ENCODE peak calls at places on chromosomes 4 and X, in eight cellular contexts. X is upper lobe of left lung, M is stomach, Z is H1, F is ovary, R is SK-N-SH, U is HepG2, D is esophagus muscularis mucosa. E is an unnamed sample.

GRCh38 chrX:9525511-9526248 is 60.8 kb downstream of the TBL1X start:
- DNase-seq in X (no peak), M (no peak), Z (no peak), F (no peak), R (no peak), U (no peak), D (no peak), E (no peak)

GRCh38 chr4:52657630-52658501 is 1.2 kb downstream of the USP46 start:
- DNase-seq in X (peak; percentile 17), M (peak; percentile 28), Z (peak; percentile 70), F (peak; percentile 33), R (peak; percentile 45), U (no peak), D (no peak), E (peak; percentile 10)

GRCh38 chrX:47749185-47749967 is 87.3 kb upstream of the ZNF81 start:
- DNase-seq in X (no peak), M (no peak), Z (no peak), F (peak; percentile 64), R (no peak), U (no peak), D (no peak), E (no peak)

GRCh38 chr4:49063670-49064069 is 77.6 kb downstream of the CWH43 start:
- DNase-seq in X (no peak), M (no peak), Z (no peak), F (no peak), R (no peak), U (no peak), D (no peak), E (no peak)

GRCh38 chrX:71911023-71911730 is 532 bp downstream of the NHSL2 start:
- DNase-seq in X (peak; percentile 85), M (no peak), Z (no peak), F (peak; percentile 9), R (peak; percentile 53), U (no peak), D (no peak), E (no peak)

GRCh38 chr4:67727124-67727850 is 26.3 kb upstream of the UBA6 start:
- DNase-seq in X (no peak), M (no peak), Z (no peak), F (no peak), R (no peak), U (no peak), D (no peak), E (no peak)

GRCh38 chrX:8030361-8030760 is 103.1 kb upstream of the PNPLA4 start:
- DNase-seq in X (no peak), M (no peak), Z (no peak), F (no peak), R (no peak), U (no peak), D (no peak), E (no peak)

GRCh38 chrX:69150294-69150960 is 14.8 kb downstream of the PJA1 start:
- DNase-seq in X (no peak), M (no peak), Z (no peak), F (no peak), R (peak; percentile 15), U (peak; percentile 30), D (peak; percentile 4), E (no peak)

GRCh38 chrX:118448273-118448783 is 47.3 kb upstream of the DOCK11 start:
- DNase-seq in X (no peak), M (no peak), Z (no peak), F (no peak), R (no peak), U (no peak), D (no peak), E (no peak)

GRCh38 chr4:152045781-152046571 is 285.2 kb upstream of the GATB start:
- DNase-seq in X (peak; percentile 87), M (peak; percentile 50), Z (peak; percentile 79), F (no peak), R (no peak), U (peak; percentile 4), D (peak; percentile 89), E (no peak)

GRCh38 chr4:48388504-48389154 is 47.3 kb downstream of the SLAIN2 start:
- DNase-seq in X (no peak), M (no peak), Z (no peak), F (no peak), R (no peak), U (no peak), D (no peak), E (no peak)

GRCh38 chr4:147981305-147981704 is 249.4 kb downstream of the ARHGAP10 start:
- DNase-seq in X (no peak), M (no peak), Z (no peak), F (no peak), R (no peak), U (no peak), D (no peak), E (no peak)

GRCh38 chr4:138092060-138092459 is 150.1 kb downstream of the SLC7A11 start:
- DNase-seq in X (no peak), M (no peak), Z (no peak), F (no peak), R (no peak), U (no peak), D (no peak), E (no peak)

GRCh38 chr4:128660361-128660964 is 149.0 kb upstream of the JADE1 start:
- DNase-seq in X (no peak), M (no peak), Z (no peak), F (peak; percentile 51), R (no peak), U (no peak), D (no peak), E (no peak)

GRCh38 chr4:3523146-3523627 is 9.0 kb downstream of the LRPAP1 start:
- DNase-seq in X (no peak), M (no peak), Z (no peak), F (no peak), R (no peak), U (no peak), D (no peak), E (no peak)

GRCh38 chrX:129825746-129826505 is 17.8 kb downstream of the ZDHHC9 start:
- DNase-seq in X (no peak), M (no peak), Z (no peak), F (no peak), R (no peak), U (peak; percentile 59), D (no peak), E (no peak)

GRCh38 chr4:181690498-181690897 is 552.7 kb upstream of the TENM3 start:
- DNase-seq in X (no peak), M (no peak), Z (no peak), F (no peak), R (no peak), U (no peak), D (no peak), E (no peak)

GRCh38 chrX:40307871-40308270 is 210.1 kb upstream of the BCOR start:
- DNase-seq in X (no peak), M (no peak), Z (no peak), F (no peak), R (no peak), U (no peak), D (no peak), E (no peak)

GRCh38 chrX:68743754-68744153 is 85.1 kb upstream of the EFNB1 start:
- DNase-seq in X (no peak), M (no peak), Z (no peak), F (no peak), R (no peak), U (no peak), D (no peak), E (no peak)

GRCh38 chrX:10833299-10834169 is 213.1 kb upstream of the MID1 start:
- DNase-seq in X (no peak), M (peak; percentile 58), Z (peak; percentile 10), F (peak; percentile 11), R (no peak), U (peak; percentile 10), D (no peak), E (no peak)

GRCh38 chr4:104493071-104493831 is 1.4 kb downstream of the CXXC4 start:
- DNase-seq in X (no peak), M (no peak), Z (no peak), F (no peak), R (peak; percentile 4), U (no peak), D (no peak), E (no peak)

GRCh38 chrX:20487227-20487626 is 220.5 kb upstream of the RPS6KA3 start:
- DNase-seq in X (no peak), M (no peak), Z (no peak), F (no peak), R (no peak), U (no peak), D (no peak), E (no peak)

GRCh38 chrX:1124531-1124930 is 87.9 kb downstream of the CRLF2 start:
- DNase-seq in X (no peak), M (no peak), Z (no peak), F (no peak), R (no peak), U (no peak), D (no peak), E (no peak)

GRCh38 chrX:134658002-134658401 is 269 bp downstream of the PLAC1 start:
- DNase-seq in X (no peak), M (no peak), Z (no peak), F (no peak), R (no peak), U (no peak), D (no peak), E (no peak)

GRCh38 chr4:145153904-145154298 is 26.5 kb downstream of the OTUD4 start:
- DNase-seq in X (no peak), M (no peak), Z (no peak), F (no peak), R (no peak), U (no peak), D (no peak), E (no peak)

GRCh38 chrX:55742649-55743048 is 25.1 kb downstream of the RRAGB start:
- DNase-seq in X (no peak), M (no peak), Z (no peak), F (no peak), R (no peak), U (no peak), D (no peak), E (no peak)
- H3K9me3 ChIP-seq in X (no peaks in the 10 kb centered on the region), M (no peaks in the 10 kb centered on the region), Z (no peaks in the 10 kb centered on the region), F (no peaks in the 10 kb centered on the region), R (no peaks in the 10 kb centered on the region), U (no peaks in the 10 kb centered on the region), D (no peaks in the 10 kb centered on the region), E (no peaks in the 10 kb centered on the region)

DNA sequence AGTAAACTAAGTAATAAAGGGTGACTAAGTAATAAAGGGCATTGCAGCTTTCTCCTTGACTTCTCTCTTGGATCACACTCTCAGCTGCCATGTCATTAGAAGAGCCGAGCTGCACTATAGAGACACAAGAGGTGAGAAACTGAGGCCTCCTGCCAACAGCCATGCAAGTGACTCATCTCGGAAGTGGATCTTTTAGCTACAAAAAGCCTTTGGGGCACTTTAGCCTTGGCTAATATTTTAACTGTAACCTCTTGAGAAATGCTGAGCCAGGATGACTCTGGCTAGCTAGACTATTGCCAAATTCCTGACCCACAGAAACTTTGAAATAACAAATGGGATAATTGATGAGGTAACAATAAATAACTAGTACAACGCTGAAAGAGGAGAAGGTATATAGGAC is 1.5 kb upstream of the NEIL3 start:
- DNase-seq in X (no peak), M (no peak), Z (no peak), F (no peak), R (no peak), U (peak; percentile 12), D (no peak), E (no peak)
- TF ChIP-seq EP300 in X (no peak), M (no peak), Z (no peak), F (no peak), R (no peak), U (no peak), D (no peak), E (no peak)

GRCh38 chrX:137550561-137551305 is 15.2 kb upstream of the ZIC3 start:
- DNase-seq in X (peak; percentile 49), M (no peak), Z (no peak), F (no peak), R (no peak), U (no peak), D (no peak), E (no peak)
- H3K9me3 ChIP-seq in X (no peaks in the 10 kb centered on the region), M (peaks cover 20% of the 10 kb centered on the region), Z (no peaks in the 10 kb centered on the region), F (no peaks in the 10 kb centered on the region), R (no peaks in the 10 kb centered on the region), U (no peaks in the 10 kb centered on the region), D (no peaks in the 10 kb centered on the region), E (no peaks in the 10 kb centered on the region)

GRCh38 chrX:55026143-55026542 is 4.6 kb downstream of the ALAS2 start:
- DNase-seq in X (no peak), M (no peak), Z (no peak), F (no peak), R (no peak), U (no peak), D (no peak), E (no peak)
- TF ChIP-seq EP300 in X (no peak), M (no peak), Z (no peak), F (no peak), R (no peak), U (no peak), D (no peak), E (no peak)

E was measured in tibial nerve.